ENCODE peak calls at places on chromosomes 3 and 15, in ten cellular contexts. F is CD8-positive, alpha-beta T cell; T is IMR-90; E is testis; Y is GM23248; I is CD4-positive, alpha-beta T cell; X is heart left ventricle; R is astrocyte; V is H9; Z is colonic mucosa. W is an unnamed sample.

GRCh38 chr15:25335279-25335678 is 103.5 kb downstream of the UBE3A start:
- DNase-seq in F (no peak), T (no peak), E (no peak), Y (no peak), I (no peak), X (no peak), R (no peak), V (no peak), Z (no peak), W (no peak)

GRCh38 chr3:156489462-156489911 is 65.4 kb downstream of the SSR3 start:
- DNase-seq in F (no peak), T (peak; percentile 20), E (no peak), Y (peak; percentile 89), I (no peak), X (no peak), R (peak; percentile 81), V (no peak), Z (no peak), W (no peak)

GRCh38 chr3:187733371-187733770 is 11.9 kb downstream of the BCL6 start:
- DNase-seq in F (no peak), T (no peak), E (no peak), Y (no peak), I (no peak), X (no peak), R (no peak), V (no peak), Z (no peak), W (no peak)

GRCh38 chr3:33645060-33645841 is 72.8 kb downstream of the CLASP2 start:
- DNase-seq in F (no peak), T (peak; percentile 6), E (peak; percentile 54), Y (peak; percentile 68), I (peak; percentile 5), X (no peak), R (peak; percentile 49), V (no peak), Z (no peak), W (peak; percentile 58)

GRCh38 chr15:44873103-44873502 is 83.4 kb upstream of the TERB2 start:
- DNase-seq in F (no peak), T (no peak), E (no peak), Y (no peak), I (no peak), X (no peak), R (no peak), V (no peak), Z (no peak), W (no peak)

GRCh38 chr15:29986946-29987345 is 95.8 kb upstream of the GOLGA8J start:
- DNase-seq in F (no peak), T (no peak), E (no peak), Y (no peak), I (no peak), X (no peak), R (peak; percentile 6), V (no peak), Z (no peak), W (no peak)

GRCh38 chr3:37934631-37935289 is 55.8 kb upstream of the VILL start:
- DNase-seq in F (no peak), T (no peak), E (no peak), Y (peak; percentile 28), I (no peak), X (no peak), R (peak; percentile 31), V (no peak), Z (no peak), W (no peak)

GRCh38 chr15:40081691-40082194 is 26.9 kb downstream of the BMF start:
- DNase-seq in F (no peak), T (peak; percentile 75), E (peak; percentile 94), Y (peak; percentile 80), I (no peak), X (peak; percentile 83), R (peak; percentile 64), V (peak; percentile 71), Z (peak; percentile 80), W (peak; percentile 72)

GRCh38 chr3:13539285-13539625 is 9.7 kb upstream of the FBLN2 start:
- DNase-seq in F (no peak), T (peak; percentile 75), E (no peak), Y (peak; percentile 83), I (no peak), X (no peak), R (peak; percentile 79), V (no peak), Z (no peak), W (no peak)

GRCh38 chr15:72858205-72858604 is 74.6 kb upstream of the ADPGK start:
- DNase-seq in F (peak; percentile 11), T (no peak), E (no peak), Y (no peak), I (no peak), X (no peak), R (no peak), V (no peak), Z (no peak), W (no peak)

GRCh38 chr3:193852901-193853300 is 259.9 kb downstream of the OPA1 start:
- DNase-seq in F (no peak), T (no peak), E (no peak), Y (no peak), I (no peak), X (no peak), R (peak; percentile 59), V (no peak), Z (no peak), W (no peak)
- H3K27ac ChIP-seq in F (no peak overlapping the region), T (no peak overlapping the region), E (no peak overlapping the region), Y (no peak overlapping the region), I (no peak overlapping the region), X (no peak overlapping the region), R (no peak overlapping the region), V (no peak overlapping the region), Z (peak overlapping the region; percentile 75), W (no peak overlapping the region)

DNA sequence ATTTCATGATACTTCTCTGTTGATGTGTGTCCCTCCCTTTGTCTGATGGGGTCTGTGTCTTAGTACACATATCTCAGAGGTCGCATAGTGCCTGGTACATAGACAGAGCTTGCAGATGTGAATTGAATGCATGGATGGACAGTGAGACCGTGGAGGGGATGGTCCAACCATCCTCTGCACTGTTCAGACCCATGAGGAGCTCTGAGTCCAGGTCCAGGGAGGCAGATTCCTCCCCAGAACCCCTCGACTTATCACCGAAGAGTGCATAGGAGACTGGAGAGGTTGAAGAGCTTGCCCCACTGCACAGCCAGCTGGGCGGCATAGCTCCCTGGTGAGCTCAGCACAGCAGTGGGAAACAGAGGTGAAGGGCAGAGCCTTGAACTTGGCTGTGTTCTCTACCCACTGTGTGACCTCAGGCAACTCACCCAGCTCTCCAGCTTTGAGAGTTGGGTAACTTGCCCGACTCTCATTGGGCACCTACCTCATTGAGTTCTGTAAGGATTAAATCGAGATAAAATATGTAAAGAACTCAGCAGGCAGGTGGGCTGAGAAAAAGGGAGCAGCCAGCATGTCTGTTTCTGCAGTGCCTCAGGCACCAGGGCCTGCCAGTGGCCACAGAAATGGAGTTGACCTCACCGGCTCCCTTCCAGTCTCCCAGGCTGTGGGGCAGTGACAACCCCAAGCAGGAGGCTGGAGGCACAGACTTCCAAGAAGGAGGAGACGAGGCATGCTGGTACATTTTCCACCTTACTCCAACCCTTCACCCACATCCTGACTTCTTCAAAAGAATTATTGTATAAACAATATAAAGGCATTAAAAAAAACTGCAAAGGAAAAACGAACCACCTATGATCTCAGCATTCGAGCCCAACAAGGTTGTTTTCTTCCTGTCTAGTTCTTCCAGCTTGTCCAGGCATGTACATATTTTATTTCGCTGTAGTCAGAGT is 54.1 kb upstream of the TFRC start:
- DNase-seq in F (no peak), T (no peak), E (no peak), Y (no peak), I (no peak), X (no peak), R (no peak), V (no peak), Z (no peak), W (no peak)
- H3K27ac ChIP-seq in F (no peak overlapping the region), T (no peak overlapping the region), E (no peak overlapping the region), Y (no peak overlapping the region), I (no peak overlapping the region), X (peak overlapping the region; percentile 15), R (no peak overlapping the region), V (no peak overlapping the region), Z (no peak overlapping the region), W (no peak overlapping the region)

GRCh38 chr15:74317820-74318375 is 49.5 kb downstream of the CYP11A1 start:
- DNase-seq in F (no peak), T (peak; percentile 87), E (peak; percentile 84), Y (peak; percentile 94), I (no peak), X (peak; percentile 93), R (peak; percentile 81), V (no peak), Z (peak; percentile 49), W (peak; percentile 42)
- H3K27ac ChIP-seq in F (no peak overlapping the region), T (peak overlapping the region; percentile 31), E (peak overlapping the region; percentile 15), Y (peak overlapping the region; percentile 97), I (no peak overlapping the region), X (peak overlapping the region; percentile 71), R (peak overlapping the region; percentile 94), V (no peak overlapping the region), Z (no peak overlapping the region), W (peak overlapping the region; percentile 80)

DNA sequence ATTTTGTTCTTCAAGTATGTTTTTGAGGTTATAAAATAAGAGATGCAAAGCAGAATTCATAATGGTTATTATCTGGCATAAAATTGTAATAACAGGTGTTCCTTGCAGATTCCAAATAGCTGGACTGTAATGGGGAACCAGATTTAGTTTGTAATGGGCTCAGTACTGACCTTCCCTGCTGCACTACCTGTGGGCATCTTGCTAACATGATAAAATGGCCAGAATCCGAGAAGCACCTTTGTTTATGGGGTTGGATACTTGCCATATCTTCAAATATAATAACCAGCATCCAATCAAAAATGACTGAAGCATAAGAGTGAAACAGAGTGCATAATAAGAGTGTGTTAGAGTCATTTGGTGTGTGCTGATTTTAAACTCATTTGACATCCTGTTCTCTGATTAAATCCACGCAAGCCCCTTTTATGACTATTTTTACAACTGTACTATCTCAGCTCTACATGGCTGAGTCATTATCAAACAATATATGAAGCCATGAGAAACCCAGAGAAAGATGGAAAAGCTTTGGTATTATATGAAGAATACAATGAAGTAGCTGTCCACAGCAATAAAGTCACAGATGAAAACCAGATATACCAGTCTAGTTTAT is 292.4 kb downstream of the CNTN4 start:
- DNase-seq in F (no peak), T (no peak), E (no peak), Y (no peak), I (no peak), X (no peak), R (no peak), V (no peak), Z (no peak), W (no peak)
- H3K27ac ChIP-seq in F (no peak overlapping the region), T (no peak overlapping the region), E (no peak overlapping the region), Y (no peak overlapping the region), I (no peak overlapping the region), X (no peak overlapping the region), R (no peak overlapping the region), V (no peak overlapping the region), Z (no peak overlapping the region), W (no peak overlapping the region)

DNA sequence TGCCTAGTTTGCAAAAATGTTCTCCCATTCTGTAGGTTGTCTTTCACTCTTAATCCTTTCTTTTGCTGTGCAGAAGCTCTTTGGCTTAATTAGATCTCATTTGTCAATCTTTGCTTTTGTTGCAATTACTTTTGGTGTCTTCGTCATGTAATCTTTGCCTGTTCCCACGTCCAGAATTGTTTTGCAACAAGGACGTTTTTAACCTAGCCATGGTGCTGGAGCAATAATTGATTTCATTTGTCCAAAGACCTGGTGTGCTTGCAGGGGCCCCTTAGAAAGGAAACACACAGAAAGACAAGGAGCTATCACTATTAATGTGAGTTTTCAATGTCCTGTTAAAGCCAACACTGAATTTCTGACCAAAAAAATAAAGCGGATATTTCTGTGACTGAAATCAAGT is 89.1 kb upstream of the GALNT15 start:
- DNase-seq in F (no peak), T (no peak), E (no peak), Y (no peak), I (no peak), X (no peak), R (no peak), V (no peak), Z (no peak), W (no peak)
- H3K27ac ChIP-seq in F (no peak overlapping the region), T (no peak overlapping the region), E (no peak overlapping the region), Y (no peak overlapping the region), I (no peak overlapping the region), X (peak overlapping the region; percentile 54), R (peak overlapping the region; percentile 71), V (no peak overlapping the region), Z (no peak overlapping the region), W (peak overlapping the region; percentile 48)